ENCODE peak calls at places on chromosomes 6 and 20, in five cellular contexts. D, L, Z, Y and U are unnamed samples.

GRCh38 chr20:57374931-57375651 is 16.1 kb upstream of the RBM38 start:
- DNase-seq in D (no peak), L (no peak), Z (no peak), Y (peak), U (no peak)

GRCh38 chr20:15882553-15882952 is 690.7 kb downstream of the KIF16B start:
- DNase-seq in D (no peak), L (no peak), Z (no peak), Y (no peak), U (peak)

GRCh38 chr6:149895702-149896310 is 2.1 kb downstream of the RAET1E start:
- DNase-seq in D (no peak), L (peak), Z (no peak), Y (peak), U (peak)

GRCh38 chr6:53378208-53378607 is 29.5 kb upstream of the ELOVL5 start:
- DNase-seq in D (no peak), L (no peak), Z (no peak), Y (no peak), U (no peak)

GRCh38 chr20:20225325-20225724 is 142.6 kb upstream of the INSM1 start:
- DNase-seq in D (peak), L (no peak), Z (no peak), Y (no peak), U (no peak)

GRCh38 chr6:87200469-87201174 is 45.3 kb downstream of the ZNF292 start:
- DNase-seq in D (no peak), L (no peak), Z (no peak), Y (no peak), U (no peak)

GRCh38 chr6:42271834-42272805 is 54.5 kb upstream of the MRPS10 start:
- DNase-seq in D (no peak), L (no peak), Z (no peak), Y (no peak), U (no peak)

GRCh38 chr6:119349341-119350201 is at the start of gene MAN1A1:
- DNase-seq in D (no peak), L (peak), Z (peak), Y (peak), U (peak)

GRCh38 chr20:31675828-31676533 is 38.3 kb downstream of the COX4I2 start:
- DNase-seq in D (no peak), L (peak), Z (no peak), Y (no peak), U (no peak)

GRCh38 chr6:106870824-106871300 is 103.7 kb downstream of the CD24 start:
- DNase-seq in D (no peak), L (no peak), Z (no peak), Y (no peak), U (peak)

GRCh38 chr6:43768983-43769525 is 957 bp upstream of the VEGFA start:
- DNase-seq in D (no peak), L (no peak), Z (peak), Y (peak), U (no peak)

GRCh38 chr6:142861711-142862110 is 83.3 kb downstream of the HIVEP2 start:
- DNase-seq in D (no peak), L (no peak), Z (no peak), Y (no peak), U (no peak)

GRCh38 chr6:169824848-169825557 is 73.6 kb downstream of the ERMARD start:
- DNase-seq in D (no peak), L (no peak), Z (no peak), Y (no peak), U (no peak)

GRCh38 chr20:46361386-46361785 is 45.0 kb downstream of the ELMO2 start:
- DNase-seq in D (no peak), L (peak), Z (no peak), Y (no peak), U (no peak)

GRCh38 chr6:158828807-158829206 is 9.6 kb upstream of the EZR start:
- DNase-seq in D (no peak), L (no peak), Z (no peak), Y (no peak), U (no peak)

GRCh38 chr20:13661070-13661687 is 22.4 kb upstream of the TASP1 start:
- DNase-seq in D (no peak), L (no peak), Z (no peak), Y (no peak), U (no peak)

GRCh38 chr6:143940011-143940597 is 68.0 kb downstream of the PLAGL1 start:
- DNase-seq in D (no peak), L (peak), Z (no peak), Y (no peak), U (peak)

GRCh38 chr20:24277196-24277595 is 192.2 kb upstream of the SYNDIG1 start:
- DNase-seq in D (no peak), L (no peak), Z (no peak), Y (no peak), U (no peak)

GRCh38 chr6:149701699-149702098 is 16.2 kb downstream of the LATS1 start:
- DNase-seq in D (no peak), L (no peak), Z (no peak), Y (no peak), U (no peak)

GRCh38 chr6:84390334-84390733 is 162.9 kb upstream of the CEP162 start:
- DNase-seq in D (no peak), L (no peak), Z (no peak), Y (no peak), U (no peak)

GRCh38 chr6:168056892-168057527 is 22.0 kb downstream of the FRMD1 start:
- DNase-seq in D (no peak), L (no peak), Z (no peak), Y (no peak), U (no peak)

GRCh38 chr6:75290558-75290957 is 6.0 kb upstream of the TMEM30A start:
- DNase-seq in D (no peak), L (no peak), Z (peak), Y (no peak), U (no peak)

GRCh38 chr6:90701146-90701781 is 114.4 kb upstream of the MAP3K7 start:
- DNase-seq in D (no peak), L (no peak), Z (no peak), Y (no peak), U (no peak)

GRCh38 chr6:78487401-78487800 is 379.9 kb upstream of the IRAK1BP1 start:
- DNase-seq in D (no peak), L (no peak), Z (no peak), Y (no peak), U (peak)

GRCh38 chr6:134247271-134247833 is 70.6 kb downstream of the SGK1 start:
- DNase-seq in D (no peak), L (peak), Z (no peak), Y (no peak), U (peak)